ENCODE peak calls at places on chromosomes 13 and 19, in nine cellular contexts. F is stomach, X is GM23338, D is HCT116, S is spleen, Q is Panc1, J is sigmoid colon, E is HL-60, R is esophagus muscularis mucosa. W is an unnamed sample.

GRCh38 chr19:29277107-29277506 is 64.2 kb upstream of the UQCRFS1 start:
- DNase-seq in E (no peak), R (no peak), Q (no peak), S (peak), J (peak), X (peak), F (no peak), D (no peak), W (no peak)

GRCh38 chr13:112956516-112957294 is 12.3 kb upstream of the MCF2L start:
- DNase-seq in R (no peak), E (no peak), X (no peak), F (no peak), J (no peak), D (no peak), Q (no peak), S (peak), W (no peak)

GRCh38 chr19:29590278-29590677 is 15.8 kb upstream of the POP4 start:
- DNase-seq in E (no peak), R (no peak), X (peak), J (no peak), F (no peak), S (no peak), D (no peak), Q (no peak), W (no peak)

GRCh38 chr19:33312065-33312464 is 9.7 kb upstream of the CEBPA start:
- DNase-seq in F (no peak), R (no peak), X (no peak), Q (no peak), S (no peak), E (no peak), J (no peak), D (no peak), W (no peak)

GRCh38 chr13:71866173-71867091 is 572 bp downstream of the DACH1 start:
- DNase-seq in S (peak), Q (no peak), X (peak), J (no peak), E (peak), F (peak), D (no peak), R (no peak), W (no peak)

GRCh38 chr13:33139186-33139585 is 123.0 kb downstream of the KL start:
- DNase-seq in E (no peak), F (no peak), D (no peak), X (no peak), J (peak), S (no peak), R (no peak), Q (no peak), W (no peak)

GRCh38 chr13:102948006-102948405 is 102.2 kb downstream of the ERCC5 start:
- DNase-seq in D (no peak), E (no peak), F (no peak), Q (no peak), R (no peak), S (no peak), X (no peak), J (no peak), W (no peak)

GRCh38 chr13:59120297-59120843 is 1043.4 kb downstream of the DIAPH3 start:
- DNase-seq in F (no peak), X (no peak), Q (no peak), E (no peak), S (no peak), R (no peak), D (no peak), J (no peak), W (no peak)

GRCh38 chr19:41308450-41309224 is 1.3 kb upstream of the CCDC97 start:
- DNase-seq in D (peak), S (peak), J (peak), Q (peak), F (peak), R (peak), E (peak), X (peak), W (no peak)

GRCh38 chr19:7619671-7620441 is 9.5 kb downstream of the XAB2 start:
- DNase-seq in Q (no peak), R (no peak), E (no peak), D (no peak), J (no peak), S (no peak), F (peak), X (no peak), W (no peak)

GRCh38 chr19:45152504-45153338 is 8.1 kb downstream of the NKPD1 start:
- DNase-seq in F (peak), X (peak), S (peak), R (no peak), J (no peak), E (no peak), D (no peak), Q (no peak), W (no peak)

GRCh38 chr13:40438999-40439797 is 227.2 kb downstream of the FOXO1 start:
- DNase-seq in E (no peak), Q (no peak), X (no peak), R (no peak), F (no peak), J (no peak), D (no peak), S (no peak), W (no peak)

GRCh38 chr19:38618590-38619360 is at the start of gene EIF3K:
- DNase-seq in D (peak), Q (peak), E (peak), R (peak), X (peak), J (peak), S (peak), F (peak), W (peak)

GRCh38 chr19:869245-870177 is 10.0 kb downstream of the CFD start:
- DNase-seq in D (peak), E (no peak), Q (no peak), J (peak), S (no peak), F (no peak), R (peak), X (no peak), W (no peak)

GRCh38 chr13:73038064-73038463 is 20.7 kb upstream of the KLF5 start:
- DNase-seq in E (no peak), F (no peak), Q (no peak), S (no peak), X (peak), R (no peak), J (no peak), D (no peak), W (no peak)

GRCh38 chr13:96238241-96238640 is 148.3 kb downstream of the HS6ST3 start:
- DNase-seq in Q (no peak), J (no peak), R (no peak), D (no peak), E (no peak), S (no peak), F (no peak), X (no peak), W (no peak)

GRCh38 chr13:28336193-28336657 is 158.7 kb downstream of the FLT1 start:
- DNase-seq in F (no peak), Q (no peak), S (no peak), D (no peak), R (no peak), J (no peak), X (no peak), E (no peak), W (no peak)
- TF ChIP-seq POLR2AphosphoS5 in F (no peak), Q (no peak), S (no peak), D (no peak), R (peak), J (peak), X (no peak), E (no peak), W (no peak)

GRCh38 chr19:14056741-14057356 is 5.0 kb downstream of the PALM3 start:
- DNase-seq in Q (no peak), F (no peak), X (peak), D (no peak), S (no peak), E (no peak), J (no peak), R (no peak), W (no peak)
- H3K4me3 ChIP-seq in Q (no peak), F (peak), X (peak), D (peak), S (no peak), E (no peak), J (no peak), R (peak), W (peak)

GRCh38 chr19:27793128-27793643 is 1419.8 kb downstream of the UQCRFS1 start:
- DNase-seq in S (peak), J (peak), X (peak), Q (peak), E (peak), R (no peak), F (peak), D (peak), W (no peak)
- TF ChIP-seq POLR2AphosphoS5 in S (no peak), J (no peak), X (peak), Q (peak), E (no peak), R (no peak), F (no peak), D (peak), W (no peak)

GRCh38 chr13:30148171-30148754 is 159.1 kb downstream of the KATNAL1 start:
- DNase-seq in J (no peak), D (no peak), R (no peak), Q (no peak), X (no peak), S (peak), E (no peak), F (no peak), W (no peak)
- H3K4me3 ChIP-seq in J (no peak), D (no peak), R (no peak), Q (no peak), X (no peak), S (no peak), E (no peak), F (no peak), W (no peak)

GRCh38 chr13:79384022-79384610 is 21.9 kb downstream of the RBM26 start:
- DNase-seq in S (no peak), J (no peak), D (no peak), R (no peak), E (no peak), X (no peak), F (no peak), Q (no peak), W (no peak)
- TF ChIP-seq POLR2AphosphoS5 in S (no peak), J (no peak), D (no peak), R (no peak), E (no peak), X (no peak), F (no peak), Q (no peak), W (no peak)

GRCh38 chr13:114130708-114131580 is 1.5 kb downstream of the RASA3 start:
- DNase-seq in Q (no peak), F (no peak), E (no peak), J (peak), R (no peak), X (peak), S (peak), D (no peak), W (no peak)

GRCh38 chr13:114130131-114130707 is 2.2 kb downstream of the RASA3 start:
- DNase-seq in E (no peak), J (no peak), S (no peak), R (no peak), D (no peak), F (no peak), X (no peak), Q (no peak), W (no peak)

GRCh38 chr13:114128624-114129522 is 3.5 kb downstream of the RASA3 start:
- DNase-seq in S (peak), X (no peak), F (peak), J (peak), E (peak), Q (no peak), D (peak), R (no peak), W (no peak)

GRCh38 chr13:114128348-114128623 is 4.1 kb downstream of the RASA3 start:
- DNase-seq in R (no peak), E (no peak), D (no peak), F (no peak), Q (no peak), J (no peak), S (no peak), X (no peak), W (no peak)

GRCh38 chr13:114129649-114130062 is 2.8 kb downstream of the RASA3 start:
- DNase-seq in E (no peak), X (no peak), F (no peak), Q (no peak), R (no peak), D (no peak), S (peak), J (peak), W (no peak)
- H3K4me3 ChIP-seq in E (peak), X (peak), F (peak), Q (peak), R (peak), D (peak), S (no peak), J (no peak), W (peak)

DNA sequence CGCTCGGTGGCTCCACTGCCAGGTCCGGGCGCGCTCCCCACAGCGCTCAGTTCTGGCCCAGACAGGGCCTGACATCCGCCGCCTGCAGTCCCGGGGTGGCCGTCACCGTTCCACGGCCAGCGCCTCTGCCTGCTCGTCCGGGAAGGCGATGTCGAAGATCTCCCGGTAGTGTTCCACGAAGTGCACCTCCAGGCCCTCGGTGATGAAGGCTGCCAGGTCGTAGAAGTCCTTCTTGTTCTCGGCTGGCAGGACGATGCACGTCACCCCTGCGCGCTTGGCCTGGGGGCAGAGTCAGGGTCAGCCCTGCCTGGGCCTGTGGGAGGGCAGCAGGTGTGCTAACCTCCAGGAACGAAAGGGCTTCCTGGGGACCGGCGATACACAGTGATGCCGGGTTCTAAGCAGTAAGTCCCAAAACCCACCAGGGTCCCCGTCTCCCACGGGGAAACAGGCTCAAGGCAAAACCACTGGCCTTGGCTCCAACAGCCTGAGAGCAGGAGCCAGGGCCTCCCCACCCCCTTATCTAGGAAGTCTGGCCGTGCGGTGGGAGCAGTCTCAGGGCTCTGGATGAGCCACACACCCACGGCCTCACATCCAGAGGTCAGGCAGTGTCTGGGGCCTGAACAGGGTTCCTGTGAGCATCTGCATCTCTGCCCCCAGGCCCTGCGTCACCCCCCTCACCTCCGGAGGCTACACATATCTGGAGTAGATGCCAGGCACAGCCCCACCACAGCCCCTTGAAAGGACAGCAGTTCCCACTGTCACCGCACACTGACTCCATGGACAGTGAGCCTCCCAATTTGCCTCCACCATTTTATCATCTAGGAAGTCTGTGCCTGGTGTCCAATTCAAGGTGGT is 2.1 kb downstream of the RPL36 start:
- DNase-seq in E (no peak), S (peak), R (no peak), X (peak), F (no peak), Q (no peak), D (no peak), J (peak), W (no peak)
- TF ChIP-seq POLR2AphosphoS5 in E (peak), S (peak), R (no peak), X (peak), F (no peak), Q (no peak), D (peak), J (no peak), W (no peak)

GRCh38 chr13:45046445-45046844 is 57.1 kb downstream of the GPALPP1 start:
- DNase-seq in J (no peak), F (no peak), X (peak), R (no peak), S (no peak), Q (no peak), D (no peak), E (no peak), W (no peak)
- H3K4me3 ChIP-seq in J (no peak), F (peak), X (peak), R (no peak), S (no peak), Q (peak), D (no peak), E (no peak), W (peak)